ENCODE peak calls at places on chromosomes 16 and 17, in four cellular contexts. Z is IMR-90, L is keratinocyte, P is endothelial cell of umbilical vein. G is an unnamed sample. For H3K9me1, the result is how much of the 10 kb centered on the place peaks cover.

GRCh38 chr16:28163699-28164584 is 47.8 kb downstream of the XPO6 start:
- DNase-seq in Z (peak), P (peak), L (no peak), G (no peak)

GRCh38 chr16:8831450-8832382 is 34.1 kb downstream of the PMM2 start:
- DNase-seq in P (no peak), L (no peak), Z (no peak), G (no peak)

GRCh38 chr16:56245197-56245596 is 53.9 kb downstream of the GNAO1 start:
- DNase-seq in L (peak), P (no peak), Z (peak), G (no peak)

GRCh38 chr16:27049117-27049516 is 17.6 kb upstream of the C16orf82 start:
- DNase-seq in Z (no peak), L (no peak), P (no peak), G (no peak)

GRCh38 chr17:58303981-58304734 is 23.4 kb upstream of the MPO start:
- DNase-seq in Z (peak), L (no peak), P (peak), G (peak)

GRCh38 chr17:67253379-67253778 is 8.4 kb upstream of the HELZ start:
- DNase-seq in L (peak), Z (peak), P (no peak), G (no peak)

GRCh38 chr17:17412331-17412730 is 64.5 kb upstream of the MED9 start:
- DNase-seq in L (no peak), Z (peak), P (peak), G (no peak)

GRCh38 chr16:10189861-10190390 is 7.7 kb upstream of the GRIN2A start:
- DNase-seq in P (no peak), Z (no peak), L (no peak), G (no peak)

GRCh38 chr16:19696961-19697360 is 21.1 kb downstream of the KNOP1 start:
- DNase-seq in Z (no peak), L (no peak), P (no peak), G (no peak)

GRCh38 chr16:83954577-83955016 is 1.6 kb downstream of the OSGIN1 start:
- DNase-seq in L (peak), P (no peak), Z (peak), G (no peak)

GRCh38 chr17:34816806-34817205 is 144.5 kb downstream of the CCT6B start:
- DNase-seq in Z (no peak), L (no peak), P (no peak), G (no peak)

GRCh38 chr16:84138824-84139627 is 6.0 kb downstream of the HSDL1 start:
- DNase-seq in Z (peak), L (no peak), P (no peak), G (peak)

GRCh38 chr16:80198995-80199299 is 341.8 kb upstream of the DYNLRB2 start:
- DNase-seq in P (no peak), Z (peak), L (no peak), G (no peak)

GRCh38 chr16:70670175-70670574 is 15.7 kb downstream of the MTSS2 start:
- DNase-seq in Z (no peak), L (no peak), P (no peak), G (no peak)

GRCh38 chr16:47716571-47716970 is 255.4 kb downstream of the PHKB start:
- DNase-seq in P (no peak), Z (no peak), L (no peak), G (no peak)

GRCh38 chr17:36650096-36650764 is 48.8 kb downstream of the MRM1 start:
- DNase-seq in P (no peak), Z (no peak), L (no peak), G (no peak)

GRCh38 chr17:55285340-55286301 is 20.9 kb downstream of the HLF start:
- DNase-seq in P (peak), L (no peak), Z (peak), G (no peak)

GRCh38 chr16:88798772-88799455 is 4.7 kb upstream of the CDT1 start:
- DNase-seq in Z (no peak), L (no peak), P (no peak), G (peak)

GRCh38 chr17:66540131-66540781 is 237.8 kb downstream of the PRKCA start:
- DNase-seq in P (no peak), L (no peak), Z (peak), G (no peak)

GRCh38 chr17:78133971-78134898 is 3.7 kb downstream of the TMC8 start:
- DNase-seq in Z (peak), P (peak), L (no peak), G (peak)

GRCh38 chr17:9402590-9403199 is 172.9 kb downstream of the STX8 start:
- DNase-seq in P (peak), L (no peak), Z (peak), G (peak)

GRCh38 chr16:85055503-85056210 is 28.1 kb downstream of the KIAA0513 start:
- DNase-seq in Z (peak), P (peak), L (no peak), G (no peak)

GRCh38 chr16:87057291-87057881 is 259.8 kb downstream of the C16orf95 start:
- DNase-seq in L (no peak), Z (no peak), P (no peak), G (peak)

GRCh38 chr16:28179354-28179753 is 32.4 kb downstream of the XPO6 start:
- DNase-seq in L (no peak), P (no peak), Z (no peak), G (no peak)

GRCh38 chr16:53622315-53622714 is 81.3 kb downstream of the RPGRIP1L start:
- DNase-seq in Z (no peak), L (no peak), P (no peak), G (no peak)

GRCh38 chr17:73706428-73706827 is 62.2 kb upstream of the SDK2 start:
- DNase-seq in L (no peak), P (no peak), Z (no peak), G (no peak)

GRCh38 chr17:71412803-71413202 is 708.0 kb upstream of the SOX9 start:
- DNase-seq in Z (peak), P (no peak), L (peak), G (no peak)

GRCh38 chr17:35865412-35866355 is 3.0 kb downstream of the HEATR9 start:
- DNase-seq in Z (peak), P (peak), L (no peak), G (no peak)

GRCh38 chr16:57555831-57556230 is 13.4 kb downstream of the ADGRG5 start:
- DNase-seq in P (no peak), Z (no peak), L (no peak), G (no peak)

GRCh38 chr16:21233521-21234150 is at the start of gene ANKS4B:
- DNase-seq in Z (no peak), L (no peak), P (no peak), G (no peak)

GRCh38 chr17:40326014-40326831 is 17.2 kb downstream of the RARA start:
- DNase-seq in Z (no peak), L (no peak), P (peak), G (no peak)

DNA sequence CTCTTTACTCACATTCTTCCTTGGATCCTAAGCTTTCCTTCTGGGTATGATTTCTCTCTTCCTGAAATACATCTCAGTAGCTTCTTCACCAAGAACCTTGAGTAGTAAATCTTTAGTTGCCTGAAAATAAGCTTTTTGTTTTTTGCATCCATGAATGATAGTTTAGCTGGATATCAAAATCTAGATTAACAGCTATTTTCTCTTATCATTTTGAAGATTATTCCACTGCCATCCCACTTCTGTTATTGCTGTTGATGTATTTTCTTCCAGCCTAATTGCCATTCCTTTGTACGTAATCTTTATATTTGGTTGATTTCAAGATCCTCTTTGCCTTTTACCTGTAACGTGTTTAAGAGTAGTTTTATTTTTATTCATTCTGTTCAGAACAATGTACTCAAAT is 7.6 kb upstream of the FBXO39 start:
- DNase-seq in P (no peak), Z (no peak), L (no peak), G (no peak)
- H3K9me1 ChIP-seq in P (under half), Z (under half), L (under half), G (under half)

GRCh38 chr16:12147681-12148479 is 171.3 kb downstream of the SNX29 start:
- DNase-seq in Z (no peak), P (no peak), L (no peak), G (no peak)

GRCh38 chr16:12153662-12154061 is 177.1 kb downstream of the SNX29 start:
- DNase-seq in Z (no peak), P (no peak), L (no peak), G (no peak)

GRCh38 chr16:12149971-12150370 is 173.4 kb downstream of the SNX29 start:
- DNase-seq in Z (no peak), P (no peak), L (no peak), G (no peak)

GRCh38 chr16:12146966-12147365 is 170.4 kb downstream of the SNX29 start:
- DNase-seq in P (no peak), L (no peak), Z (no peak), G (no peak)

DNA sequence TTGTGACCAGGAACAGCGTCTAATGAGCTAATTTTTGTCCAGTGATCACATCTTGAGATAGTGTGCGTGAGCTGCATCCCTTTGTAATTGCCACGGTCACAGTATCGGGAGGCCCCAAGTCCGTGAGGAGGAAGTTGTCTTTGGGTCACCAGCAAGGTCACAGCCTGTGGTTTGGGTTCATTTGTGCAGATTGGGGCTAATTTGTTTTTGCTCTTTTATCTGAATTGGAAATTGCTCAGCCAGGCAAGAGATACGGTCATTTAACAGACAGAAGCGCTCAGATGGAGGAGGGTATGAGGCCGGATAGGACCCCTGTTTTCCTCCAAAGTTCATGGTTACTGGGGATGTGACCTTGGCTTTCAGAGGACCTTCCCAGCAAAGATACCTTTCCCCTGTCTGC is 174.1 kb downstream of the SNX29 start:
- DNase-seq in P (no peak), Z (no peak), L (no peak), G (no peak)
- H3K9me1 ChIP-seq in P (under half), Z (under half), L (under half), G (under half)

DNA sequence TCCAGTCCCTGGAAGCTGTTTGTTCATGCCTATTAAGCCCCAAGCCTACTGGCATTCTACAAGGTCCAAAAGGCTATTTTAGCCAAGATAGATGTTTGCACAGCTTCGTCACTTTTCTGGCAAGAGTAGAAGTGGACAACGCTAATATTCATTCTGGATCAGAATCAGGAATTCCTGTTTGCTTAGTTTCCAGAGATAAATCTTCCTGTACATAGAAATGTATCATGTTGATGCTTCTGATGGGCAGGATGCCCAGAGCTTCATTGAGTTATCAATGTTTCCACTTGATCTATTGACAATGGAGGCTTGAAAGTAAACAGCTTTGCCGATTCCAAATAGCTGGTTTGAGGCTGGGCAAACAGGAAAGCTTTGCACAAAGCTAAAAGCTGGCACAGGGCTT is 260.7 kb upstream of the CA10 start:
- DNase-seq in P (no peak), L (no peak), Z (no peak), G (no peak)
- H3K9me1 ChIP-seq in P (under half), L (under half), Z (under half), G (under half)

GRCh38 chr17:29212681-29213121 is 32.5 kb upstream of the MYO18A start:
- DNase-seq in Z (peak), P (no peak), L (no peak), G (no peak)

GRCh38 chr17:29210879-29211278 is 30.7 kb upstream of the MYO18A start:
- DNase-seq in L (no peak), P (no peak), Z (peak), G (no peak)

GRCh38 chr17:29212094-29212631 is 32.0 kb upstream of the MYO18A start:
- DNase-seq in Z (no peak), L (no peak), P (no peak), G (no peak)

GRCh38 chr17:29207986-29208385 is 27.8 kb upstream of the MYO18A start:
- DNase-seq in L (no peak), P (no peak), Z (no peak), G (no peak)

DNA sequence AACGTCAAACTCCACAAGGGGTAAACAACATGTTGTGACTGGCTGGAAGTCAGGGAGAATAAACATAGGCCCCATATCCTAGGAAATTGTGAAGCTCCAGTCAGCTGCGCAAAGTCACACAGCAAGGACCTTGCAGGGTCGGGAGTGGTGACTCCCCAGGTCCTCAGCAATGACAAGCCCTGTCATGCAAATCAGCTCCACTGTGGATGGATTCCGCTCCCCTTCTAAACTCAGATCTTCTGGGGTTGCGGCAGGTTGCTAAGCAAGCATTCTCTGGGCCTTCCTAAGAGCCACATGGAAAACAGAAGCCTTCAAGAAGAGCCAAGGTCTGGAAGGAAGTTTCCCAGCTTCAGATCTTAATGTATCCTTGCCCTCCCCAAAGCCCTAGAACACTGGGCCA is 28.9 kb upstream of the MYO18A start:
- DNase-seq in P (no peak), Z (no peak), L (no peak), G (no peak)
- H3K9me1 ChIP-seq in P (under half), Z (under half), L (under half), G (under half)

GRCh38 chr16:3481696-3482658 is 13.3 kb downstream of the C16orf90 start:
- DNase-seq in P (no peak), L (no peak), Z (no peak), G (peak)
- H3K9me1 ChIP-seq in P (under half), L (under half), Z (under half), G (under half)

GRCh38 chr17:42687707-42688275 is 5.5 kb downstream of the CNTNAP1 start:
- DNase-seq in Z (no peak), L (no peak), P (no peak), G (no peak)
- H3K9me1 ChIP-seq in Z (under half), L (under half), P (under half), G (under half)

DNA sequence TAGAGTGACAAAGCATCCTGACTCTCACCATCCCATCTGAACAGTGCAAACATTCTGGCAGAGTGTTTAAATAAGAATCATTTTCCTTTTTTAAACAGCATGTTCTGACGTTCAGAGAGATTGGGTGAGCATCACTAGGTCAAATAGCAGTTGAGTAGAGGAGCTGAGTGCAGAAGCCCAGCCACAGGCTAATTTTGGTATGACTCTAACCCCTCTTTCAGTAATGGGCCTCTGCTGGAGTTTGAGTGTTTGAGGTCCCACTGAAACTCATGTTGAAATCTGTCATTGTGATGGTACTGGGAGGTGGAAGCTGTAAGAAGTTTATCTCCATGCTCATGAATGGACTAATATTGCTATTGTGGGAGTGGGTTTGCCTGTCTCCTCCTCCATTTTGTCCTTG is 194.4 kb downstream of the SALL1 start:
- DNase-seq in L (no peak), Z (no peak), P (no peak), G (no peak)
- H3K9me1 ChIP-seq in L (under half), Z (under half), P (under half), G (under half)

G was measured in K562.